ENCODE peak calls at places on chromosomes 13 and 19, in five cellular contexts. Q is transverse colon, K is bronchial epithelial cell, L is neural crest cell, E is choroid plexus epithelial cell. T is an unnamed sample.

GRCh38 chr19:57096640-57097361 is 23.0 kb upstream of the USP29 start:
- DNase-seq in Q (no peak), K (no peak), L (no peak), E (no peak), T (no peak)

GRCh38 chr13:30143671-30144400 is 163.5 kb downstream of the KATNAL1 start:
- DNase-seq in Q (no peak), K (peak), L (no peak), E (peak), T (no peak)

GRCh38 chr19:54352546-54352945 is 12.2 kb downstream of the LAIR1 start:
- DNase-seq in Q (no peak), K (no peak), L (no peak), E (no peak), T (no peak)

GRCh38 chr13:42628666-42629065 is 54.7 kb downstream of the TNFSF11 start:
- DNase-seq in Q (no peak), K (no peak), L (no peak), E (no peak), T (no peak)

GRCh38 chr13:26011996-26012688 is 39.7 kb downstream of the SHISA2 start:
- DNase-seq in Q (no peak), K (no peak), L (no peak), E (peak), T (peak)

GRCh38 chr13:111204438-111205177 is 89.5 kb downstream of the ARHGEF7 start:
- DNase-seq in Q (no peak), K (peak), L (no peak), E (peak), T (no peak)

GRCh38 chr19:15532779-15533521 is 24.6 kb downstream of the CYP4F22 start:
- DNase-seq in Q (no peak), K (peak), L (no peak), E (no peak), T (no peak)

GRCh38 chr19:11560404-11560988 is 1.5 kb upstream of the ELOF1 start:
- DNase-seq in Q (peak), K (peak), L (peak), E (peak), T (no peak)

GRCh38 chr13:52806029-52806428 is 42.4 kb downstream of the PCDH8 start:
- DNase-seq in Q (no peak), K (no peak), L (no peak), E (no peak), T (no peak)

GRCh38 chr19:12748489-12748888 is 3.1 kb upstream of the BEST2 start:
- DNase-seq in Q (no peak), K (no peak), L (no peak), E (no peak), T (no peak)

GRCh38 chr19:38277969-38278680 is 13.8 kb downstream of the SPINT2 start:
- DNase-seq in Q (no peak), K (no peak), L (no peak), E (no peak), T (no peak)

GRCh38 chr13:71316964-71317363 is 550.0 kb downstream of the DACH1 start:
- DNase-seq in Q (no peak), K (no peak), L (no peak), E (no peak), T (no peak)

GRCh38 chr13:71320452-71320851 is 546.6 kb downstream of the DACH1 start:
- DNase-seq in Q (no peak), K (peak), L (no peak), E (peak), T (peak)
- TF ChIP-seq CTCF in Q (peak), K (peak), L (peak), E (peak), T (no peak)

GRCh38 chr19:5289060-5289990 is 51.3 kb downstream of the PTPRS start:
- DNase-seq in Q (no peak), K (no peak), L (no peak), E (no peak), T (no peak)
- TF ChIP-seq CTCF in Q (no peak), K (no peak), L (no peak), E (peak), T (no peak)

DNA sequence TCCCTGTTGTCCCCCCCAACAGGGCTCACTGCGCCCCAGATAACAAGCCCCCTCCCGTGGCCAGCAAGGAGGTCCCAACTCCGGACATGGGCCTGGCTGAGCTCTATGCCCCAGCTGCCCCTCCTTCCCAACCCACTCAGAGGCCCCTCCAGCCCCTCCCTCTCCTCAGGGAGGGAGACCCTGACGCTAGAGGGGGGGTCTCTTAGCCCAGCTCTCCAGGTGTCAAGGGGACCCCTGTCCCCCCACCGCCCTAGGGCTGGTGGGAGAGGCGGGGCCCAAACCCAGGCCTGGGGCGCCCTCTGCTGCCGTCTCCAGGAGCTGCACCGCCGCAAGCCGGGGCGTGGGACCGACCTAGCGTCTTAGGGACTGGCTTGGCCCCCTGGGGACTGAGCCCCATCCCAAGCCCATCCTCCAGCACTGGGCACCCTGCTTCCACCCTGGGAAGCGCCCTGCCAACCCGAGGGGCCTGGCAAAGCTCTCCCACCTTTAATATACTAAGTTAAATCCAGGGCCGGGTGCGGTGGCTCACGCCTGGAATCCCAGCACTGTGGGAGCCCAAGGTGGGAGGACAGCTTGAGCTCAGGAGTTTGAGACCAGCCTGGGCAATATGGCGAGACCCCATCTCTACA is 1.4 kb downstream of the GRIN3B start:
- DNase-seq in Q (peak), K (no peak), L (peak), E (no peak), T (peak)
- TF ChIP-seq CTCF in Q (peak), K (peak), L (peak), E (peak), T (peak)

DNA sequence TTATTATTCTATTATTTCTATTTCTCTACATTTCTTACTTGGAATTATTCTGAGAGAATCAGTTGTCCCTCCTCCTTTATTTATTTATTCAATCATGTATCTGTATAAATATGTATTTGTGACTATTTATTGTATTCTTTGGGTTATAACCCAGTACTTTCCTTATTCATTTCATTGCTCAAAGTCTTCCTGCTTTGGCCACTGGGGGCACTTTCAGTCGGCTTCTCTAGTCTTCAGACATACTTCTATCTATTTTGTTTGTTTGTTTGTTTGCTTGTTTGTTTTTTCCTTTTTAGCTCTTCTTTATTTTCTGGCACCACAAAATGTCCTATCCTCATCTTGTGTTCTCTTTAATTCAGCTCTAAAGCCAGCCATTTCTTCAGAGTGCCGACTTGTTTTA is 260.4 kb downstream of the NALCN start:
- DNase-seq in Q (no peak), K (no peak), L (no peak), E (peak), T (no peak)
- TF ChIP-seq CTCF in Q (no peak), K (peak), L (peak), E (peak), T (no peak)

T was measured in spleen.